ENCODE peak calls at places on chromosomes 16 and 17, in six cellular contexts. Z is HCT116, F is IMR-90, V is MM.1S, U is neural progenitor cell, B is astrocyte. C is an unnamed sample.

GRCh38 chr17:17623904-17624303 is 32.4 kb upstream of the PEMT start:
- DNase-seq in Z (no peak), F (no peak), V (no peak), U (no peak), B (no peak), C (no peak)

GRCh38 chr17:50785942-50786570 is 18.7 kb upstream of the ANKRD40CL start:
- DNase-seq in Z (no peak), F (peak), V (no peak), U (no peak), B (peak), C (no peak)

GRCh38 chr17:20284575-20284974 is 182.8 kb downstream of the LGALS9B start:
- DNase-seq in Z (no peak), F (peak), V (no peak), U (no peak), B (no peak), C (no peak)

GRCh38 chr17:73711184-73711583 is 66.9 kb upstream of the SDK2 start:
- DNase-seq in Z (no peak), F (no peak), V (peak), U (no peak), B (no peak), C (no peak)

GRCh38 chr16:27318399-27319256 is 4.9 kb downstream of the IL4R start:
- DNase-seq in Z (no peak), F (peak), V (no peak), U (no peak), B (no peak), C (no peak)

GRCh38 chr17:50212121-50212843 is 10.9 kb upstream of the COL1A1 start:
- DNase-seq in Z (no peak), F (peak), V (no peak), U (no peak), B (peak), C (no peak)

GRCh38 chr16:88815901-88816589 is 4.3 kb upstream of the APRT start:
- DNase-seq in Z (no peak), F (no peak), V (peak), U (peak), B (no peak), C (peak)

GRCh38 chr16:21023509-21024202 is 123.1 kb downstream of the LYRM1 start:
- DNase-seq in Z (no peak), F (no peak), V (no peak), U (no peak), B (no peak), C (no peak)

GRCh38 chr17:40437095-40437732 is 6.0 kb upstream of the IGFBP4 start:
- DNase-seq in Z (no peak), F (peak), V (no peak), U (no peak), B (no peak), C (no peak)

GRCh38 chr17:33889079-33889478 is 366.0 kb upstream of the CCL2 start:
- DNase-seq in Z (no peak), F (no peak), V (no peak), U (no peak), B (no peak), C (no peak)

GRCh38 chr16:3020247-3020603 is at the start of gene TNFRSF12A:
- DNase-seq in Z (peak), F (peak), V (peak), U (peak), B (peak), C (peak)

GRCh38 chr17:79827179-79827578 is 12.1 kb downstream of the CBX4 start:
- DNase-seq in Z (no peak), F (no peak), V (no peak), U (no peak), B (no peak), C (no peak)

GRCh38 chr17:10754109-10754508 is 24.3 kb upstream of the TMEM220 start:
- DNase-seq in Z (peak), F (peak), V (peak), U (peak), B (no peak), C (no peak)

GRCh38 chr17:73613947-73614655 is 30.1 kb downstream of the SDK2 start:
- DNase-seq in Z (no peak), F (no peak), V (no peak), U (peak), B (no peak), C (no peak)

GRCh38 chr17:52383493-52384100 is 225.1 kb upstream of the CA10 start:
- DNase-seq in Z (peak), F (peak), V (peak), U (peak), B (no peak), C (peak)

GRCh38 chr16:27657811-27658210 is 107.9 kb downstream of the KATNIP start:
- DNase-seq in Z (no peak), F (no peak), V (no peak), U (no peak), B (no peak), C (no peak)

GRCh38 chr17:69455040-69455439 is 40.5 kb downstream of the MAP2K6 start:
- DNase-seq in Z (no peak), F (no peak), V (no peak), U (no peak), B (no peak), C (no peak)

GRCh38 chr17:63817736-63818385 is 9.4 kb upstream of the PSMC5 start:
- DNase-seq in Z (no peak), F (no peak), V (no peak), U (no peak), B (no peak), C (no peak)

GRCh38 chr17:63434951-63435571 is 11.0 kb downstream of the CYB561 start:
- DNase-seq in Z (peak), F (peak), V (no peak), U (no peak), B (peak), C (peak)

GRCh38 chr16:68563631-68564366 is 24.7 kb downstream of the ZFP90 start:
- DNase-seq in Z (no peak), F (no peak), V (no peak), U (no peak), B (no peak), C (no peak)

GRCh38 chr17:1108810-1109605 is 70.8 kb downstream of the ABR start:
- DNase-seq in Z (no peak), F (peak), V (peak), U (peak), B (peak), C (peak)

GRCh38 chr16:54633943-54634362 is 296.7 kb upstream of the IRX5 start:
- DNase-seq in Z (peak), F (no peak), V (peak), U (peak), B (no peak), C (peak)

GRCh38 chr17:82414548-82415281 is 3.4 kb upstream of the HEXD start:
- DNase-seq in Z (peak), F (peak), V (peak), U (peak), B (peak), C (peak)

GRCh38 chr17:68029512-68030215 is 5.9 kb upstream of the KPNA2 start:
- DNase-seq in Z (no peak), F (no peak), V (no peak), U (no peak), B (no peak), C (no peak)

GRCh38 chr17:70913086-70913485 is 743.8 kb downstream of the KCNJ2 start:
- DNase-seq in Z (no peak), F (peak), V (no peak), U (no peak), B (peak), C (no peak)

GRCh38 chr17:60102632-60103047 is 23.9 kb upstream of the HEATR6 start:
- DNase-seq in Z (no peak), F (peak), V (no peak), U (no peak), B (peak), C (peak)

GRCh38 chr16:50822671-50823070 is 80.8 kb downstream of the CYLD start:
- DNase-seq in Z (no peak), F (no peak), V (no peak), U (no peak), B (no peak), C (no peak)

GRCh38 chr16:75820672-75821071 is 94.4 kb upstream of the CPHXL start:
- DNase-seq in Z (no peak), F (no peak), V (no peak), U (no peak), B (no peak), C (no peak)

GRCh38 chr17:28827672-28828071 is 14.9 kb downstream of the FAM222B start:
- DNase-seq in Z (no peak), F (no peak), V (no peak), U (no peak), B (no peak), C (no peak)

GRCh38 chr17:17079761-17080160 is 37.5 kb downstream of the MPRIP start:
- DNase-seq in Z (no peak), F (no peak), V (no peak), U (no peak), B (no peak), C (no peak)

GRCh38 chr17:76492989-76493501 is 8.2 kb downstream of the RHBDF2 start:
- DNase-seq in Z (no peak), F (peak), V (peak), U (no peak), B (peak), C (peak)

GRCh38 chr17:17635126-17635525 is 43.6 kb upstream of the PEMT start:
- DNase-seq in Z (no peak), F (no peak), V (no peak), U (no peak), B (no peak), C (no peak)

GRCh38 chr17:56842577-56842976 is 8.6 kb downstream of the DGKE start:
- DNase-seq in Z (no peak), F (no peak), V (no peak), U (no peak), B (no peak), C (peak)

GRCh38 chr16:8109510-8110369 is 480.6 kb downstream of the TMEM114 start:
- DNase-seq in Z (no peak), F (no peak), V (no peak), U (no peak), B (no peak), C (no peak)

GRCh38 chr16:85286970-85287814 is 174.9 kb upstream of the CIBAR2 start:
- DNase-seq in Z (no peak), F (peak), V (no peak), U (no peak), B (peak), C (no peak)

GRCh38 chr16:71628810-71629209 is 2.8 kb downstream of the MARVELD3 start:
- DNase-seq in Z (no peak), F (no peak), V (no peak), U (no peak), B (peak), C (peak)

GRCh38 chr16:57985204-57986121 is 14.5 kb upstream of the CNGB1 start:
- DNase-seq in Z (no peak), F (no peak), V (no peak), U (peak), B (no peak), C (peak)
- H3K9ac ChIP-seq in Z (no peak), F (no peak), V (no peak), U (no peak), B (no peak), C (no peak)

GRCh38 chr17:55728361-55728760 is 5.7 kb upstream of the TMEM100 start:
- DNase-seq in Z (no peak), F (no peak), V (no peak), U (no peak), B (no peak), C (no peak)

GRCh38 chr17:55727275-55727674 is 4.6 kb upstream of the TMEM100 start:
- DNase-seq in Z (no peak), F (no peak), V (no peak), U (no peak), B (no peak), C (no peak)

GRCh38 chr17:55726440-55726839 is 3.8 kb upstream of the TMEM100 start:
- DNase-seq in Z (no peak), F (peak), V (no peak), U (no peak), B (peak), C (peak)

GRCh38 chr17:55728833-55729232 is 6.2 kb upstream of the TMEM100 start:
- DNase-seq in Z (no peak), F (no peak), V (peak), U (no peak), B (no peak), C (no peak)

DNA sequence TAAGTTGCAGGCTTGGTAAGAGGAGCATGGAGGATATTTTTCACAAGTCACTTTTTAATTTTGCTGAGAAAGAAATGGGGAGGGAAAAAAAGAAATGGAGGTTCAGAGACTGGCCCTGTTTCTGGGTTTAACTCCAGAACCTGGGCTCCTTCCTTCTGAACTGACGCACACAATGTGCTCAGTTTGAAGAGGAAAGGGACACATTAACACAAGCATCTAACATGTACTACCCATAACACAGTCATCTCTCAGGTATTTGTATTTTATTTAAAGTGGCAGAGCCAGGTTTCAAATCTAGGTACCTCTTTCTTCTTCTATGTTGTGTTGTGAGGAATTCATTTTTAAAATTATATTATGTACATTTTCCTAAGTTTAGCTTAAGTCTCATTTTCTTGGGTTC is 5.3 kb upstream of the TMEM100 start:
- DNase-seq in Z (no peak), F (no peak), V (no peak), U (no peak), B (peak), C (no peak)
- H2AFZ ChIP-seq in Z (no peak), F (no peak), V (no peak), U (peak), B (no peak), C (no peak)

DNA sequence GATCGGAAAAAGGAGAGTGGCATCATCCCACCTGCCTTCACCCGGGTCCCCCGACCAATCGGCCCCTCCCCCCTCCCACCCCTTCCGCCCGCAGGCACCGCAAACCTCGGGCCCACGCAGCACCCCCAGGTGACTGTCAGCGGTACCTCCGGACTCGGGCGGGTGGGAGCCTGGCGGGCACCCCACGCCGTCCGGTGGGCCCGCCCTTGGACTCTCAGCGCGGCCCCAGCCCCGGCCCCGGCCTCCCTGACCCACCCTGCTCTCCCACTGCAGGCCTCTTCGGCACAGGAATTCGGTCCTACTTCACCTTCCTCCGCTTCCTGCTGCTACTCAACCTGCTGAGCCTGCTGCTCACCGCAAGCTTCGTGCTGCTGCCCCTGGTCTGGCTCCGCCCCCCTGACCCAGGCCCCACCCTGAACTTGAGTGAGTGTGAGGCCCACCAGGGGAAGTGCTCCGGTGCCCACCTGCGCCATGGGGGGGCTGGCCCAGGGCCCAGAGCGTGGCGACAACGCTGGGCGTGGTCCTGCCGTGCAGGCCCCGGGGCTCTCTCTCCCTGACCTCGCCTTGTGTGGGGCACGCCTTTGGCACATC is 1.6 kb downstream of the TMC8 start:
- DNase-seq in Z (no peak), F (no peak), V (peak), U (no peak), B (no peak), C (no peak)
- H3K4me3 ChIP-seq in Z (peak), F (no peak), V (peak), U (peak), B (no peak), C (no peak)

DNA sequence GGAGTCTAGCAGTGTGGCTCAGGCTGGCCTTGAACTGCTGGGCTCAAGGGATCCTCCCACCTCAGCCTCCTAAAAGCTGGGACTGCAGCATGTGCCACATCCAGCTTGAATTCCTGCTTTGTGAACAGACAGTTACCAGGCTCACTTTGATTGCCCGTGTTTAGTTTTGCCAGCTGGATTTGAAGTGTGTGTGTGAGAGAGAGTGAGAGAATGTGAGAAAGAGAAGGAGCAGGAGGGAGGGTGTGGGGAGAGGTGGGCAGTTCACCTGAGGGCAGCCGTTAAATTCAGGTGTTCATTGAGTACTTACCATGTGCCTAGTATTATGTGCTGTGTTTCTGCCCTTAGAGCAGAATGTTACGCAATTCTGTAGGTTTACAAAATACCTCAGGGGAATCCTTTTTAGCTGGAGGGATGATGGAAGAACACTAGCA is 4.7 kb downstream of the DUSP14 start:
- DNase-seq in Z (no peak), F (no peak), V (no peak), U (no peak), B (no peak), C (no peak)
- H3K9ac ChIP-seq in Z (no peak), F (no peak), V (no peak), U (no peak), B (peak), C (no peak)

DNA sequence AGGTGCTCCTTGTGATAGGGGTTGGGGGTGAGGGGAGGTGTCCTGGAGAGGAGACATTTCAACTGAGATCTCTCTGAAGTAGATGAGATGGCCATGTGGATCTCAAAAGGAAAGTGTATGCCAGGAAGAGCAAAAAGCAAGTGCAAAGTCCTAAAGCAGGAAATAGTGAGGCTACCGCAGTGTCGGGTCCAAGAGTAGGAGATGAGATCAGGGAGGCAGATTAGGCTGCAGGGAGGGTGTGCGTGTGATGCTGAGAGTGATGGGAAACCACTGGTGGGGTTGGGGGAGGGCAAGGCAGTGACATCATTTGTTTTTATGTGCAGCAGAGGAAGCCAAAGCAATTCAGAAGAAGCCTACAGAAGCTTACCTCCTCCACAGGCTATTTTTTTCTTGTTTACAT is 28.5 kb downstream of the CDH13 start:
- DNase-seq in Z (no peak), F (peak), V (no peak), U (no peak), B (peak), C (peak)
- H2AFZ ChIP-seq in Z (no peak), F (peak), V (no peak), U (no peak), B (no peak), C (no peak)

DNA sequence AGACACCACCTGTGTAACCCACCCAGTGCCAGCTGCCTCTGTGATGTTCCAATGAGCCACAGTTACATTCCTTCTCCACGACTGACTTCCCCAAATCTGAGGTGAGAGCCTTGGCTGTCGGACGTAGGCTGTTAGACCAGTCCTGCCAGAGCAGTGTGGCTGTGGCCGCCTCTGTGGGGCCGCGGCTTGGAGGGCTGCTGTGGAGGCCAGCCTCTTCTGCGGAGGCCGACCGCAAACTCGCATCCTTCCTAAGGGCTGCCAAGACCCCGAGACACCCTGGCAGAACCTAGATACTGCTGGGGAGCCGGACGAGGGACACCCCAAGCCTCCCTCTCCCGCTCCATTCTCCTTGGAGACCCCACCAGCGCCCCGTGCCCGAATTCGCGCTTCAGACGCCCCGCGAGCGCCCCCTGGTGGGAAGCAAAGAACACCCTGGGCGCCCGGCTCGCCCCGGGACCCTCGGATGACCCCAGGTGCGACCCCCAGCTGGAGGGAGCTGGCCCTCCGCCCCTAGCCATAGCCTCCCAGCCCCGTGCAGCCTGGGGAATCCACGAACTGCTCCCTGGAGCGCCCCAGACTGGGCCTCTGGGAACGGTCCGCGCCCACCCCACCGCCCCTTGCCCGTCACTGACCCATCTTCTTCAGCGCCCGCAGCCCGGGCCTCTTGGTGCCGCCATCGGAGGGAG is 556 bp downstream of the PLCD3 start:
- DNase-seq in Z (no peak), F (no peak), V (no peak), U (peak), B (no peak), C (peak)
- H3K4me3 ChIP-seq in Z (peak), F (peak), V (peak), U (peak), B (peak), C (peak)

DNA sequence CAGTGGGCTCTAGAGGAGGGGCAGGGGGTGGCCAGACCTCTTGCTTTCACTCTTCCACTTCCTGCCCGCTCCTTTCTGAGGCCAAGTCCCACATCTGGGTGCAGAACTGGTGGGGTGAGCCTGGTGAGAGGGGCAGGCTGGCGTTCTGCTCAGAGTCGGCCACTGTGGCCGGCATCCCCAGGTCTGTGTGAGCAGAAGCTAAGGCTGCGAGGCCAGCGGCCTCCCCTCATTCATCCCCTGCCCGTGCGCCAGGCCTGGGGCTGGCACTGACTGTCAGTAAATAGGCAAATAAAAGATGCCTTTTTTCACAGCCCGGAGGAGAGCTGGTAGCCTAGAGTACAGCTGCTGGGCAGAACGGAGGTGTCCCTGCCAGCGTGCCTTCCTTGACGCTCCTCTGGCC is 1.2 kb downstream of the DEF8 start:
- DNase-seq in Z (no peak), F (no peak), V (no peak), U (no peak), B (no peak), C (no peak)
- H3K9ac ChIP-seq in Z (peak), F (peak), V (no peak), U (no peak), B (peak), C (peak)

GRCh38 chr16:9599415-9600110 is 508.1 kb downstream of the HAPSTR1 start:
- DNase-seq in Z (no peak), F (no peak), V (no peak), U (no peak), B (no peak), C (no peak)

GRCh38 chr16:9596788-9597187 is 505.3 kb downstream of the HAPSTR1 start:
- DNase-seq in Z (no peak), F (no peak), V (no peak), U (no peak), B (no peak), C (no peak)

GRCh38 chr16:9597967-9598730 is 506.7 kb downstream of the HAPSTR1 start:
- DNase-seq in Z (no peak), F (no peak), V (no peak), U (no peak), B (no peak), C (no peak)

GRCh38 chr16:9595393-9595792 is 503.9 kb downstream of the HAPSTR1 start:
- DNase-seq in Z (no peak), F (no peak), V (no peak), U (no peak), B (no peak), C (no peak)

GRCh38 chr16:9598731-9599083 is 507.3 kb downstream of the HAPSTR1 start:
- DNase-seq in Z (no peak), F (no peak), V (no peak), U (no peak), B (no peak), C (no peak)
- H2AFZ ChIP-seq in Z (no peak), F (no peak), V (no peak), U (no peak), B (no peak), C (no peak)